ENCODE peak calls at places on chromosomes 5 and 9, in ten cellular contexts. O is fibroblast of lung; N is BE2C; F is psoas muscle; H is stomach; V is CD4-positive, CD25-positive, alpha-beta regulatory T cell; G is IMR-90; S is PC-3; W is neuronal stem cell; X is HCT116. C is an unnamed sample.

GRCh38 chr5:141879941-141880738 is 1.9 kb upstream of the PCDH1 start:
- DNase-seq in O (no peak), N (no peak), F (no peak), H (no peak), V (no peak), G (no peak), S (no peak), W (no peak), X (no peak), C (peak; percentile 32)

GRCh38 chr9:21684831-21685362 is 117.5 kb upstream of the MTAP start:
- DNase-seq in O (peak; percentile 100), N (no peak), F (no peak), H (peak; percentile 70), V (no peak), G (peak; percentile 87), S (peak; percentile 97), W (no peak), X (peak; percentile 99), C (no peak)

GRCh38 chr5:69517763-69518212 is 25.2 kb downstream of the OCLN start:
- DNase-seq in O (peak; percentile 59), N (no peak), F (no peak), H (no peak), V (no peak), G (peak; percentile 40), S (peak; percentile 79), W (no peak), X (no peak), C (no peak)

GRCh38 chr9:36924071-36924470 is 110.0 kb downstream of the PAX5 start:
- DNase-seq in O (peak; percentile 92), N (no peak), F (no peak), H (no peak), V (no peak), G (peak; percentile 81), S (peak; percentile 96), W (no peak), X (peak; percentile 87), C (no peak)

GRCh38 chr9:22529426-22530199 is 83.0 kb downstream of the DMRTA1 start:
- DNase-seq in O (peak; percentile 31), N (no peak), F (no peak), H (no peak), V (no peak), G (no peak), S (peak; percentile 82), W (no peak), X (no peak), C (no peak)

GRCh38 chr9:72954431-72955420 is 1.9 kb upstream of the ALDH1A1 start:
- DNase-seq in O (no peak), N (no peak), F (peak; percentile 15), H (no peak), V (no peak), G (no peak), S (no peak), W (no peak), X (no peak), C (no peak)

GRCh38 chr5:170554566-170555267 is 50.9 kb downstream of the KCNIP1 start:
- DNase-seq in O (peak; percentile 71), N (peak; percentile 38), F (peak; percentile 14), H (no peak), V (no peak), G (peak; percentile 72), S (no peak), W (no peak), X (no peak), C (no peak)

GRCh38 chr9:124576751-124577150 is 69.6 kb upstream of the NR5A1 start:
- DNase-seq in O (no peak), N (no peak), F (no peak), H (no peak), V (no peak), G (no peak), S (no peak), W (no peak), X (no peak), C (no peak)

GRCh38 chr5:96175090-96175489 is 213.4 kb upstream of the ELL2 start:
- DNase-seq in O (no peak), N (no peak), F (no peak), H (no peak), V (no peak), G (no peak), S (peak; percentile 43), W (no peak), X (peak; percentile 33), C (no peak)

GRCh38 chr9:87950765-87951488 is 23.4 kb downstream of the CDK20 start:
- DNase-seq in O (peak; percentile 7), N (no peak), F (no peak), H (no peak), V (no peak), G (peak; percentile 34), S (peak; percentile 66), W (peak; percentile 24), X (peak; percentile 28), C (no peak)

GRCh38 chr5:53425598-53426516 is 54.6 kb upstream of the FST start:
- DNase-seq in O (peak; percentile 39), N (peak; percentile 50), F (no peak), H (no peak), V (no peak), G (no peak), S (peak; percentile 46), W (peak; percentile 54), X (peak; percentile 45), C (no peak)

GRCh38 chr5:38265546-38266179 is 7.3 kb downstream of the EGFLAM start:
- DNase-seq in O (peak; percentile 35), N (peak; percentile 82), F (peak; percentile 34), H (peak; percentile 61), V (peak; percentile 3), G (peak; percentile 40), S (peak; percentile 86), W (peak; percentile 73), X (peak; percentile 19), C (peak; percentile 3)

GRCh38 chr9:4137755-4138154 is 162.1 kb downstream of the GLIS3 start:
- DNase-seq in O (peak; percentile 80), N (no peak), F (no peak), H (no peak), V (no peak), G (peak; percentile 87), S (peak; percentile 87), W (no peak), X (no peak), C (no peak)

GRCh38 chr9:18274693-18275092 is 199.3 kb upstream of the ADAMTSL1 start:
- DNase-seq in O (peak; percentile 33), N (no peak), F (no peak), H (no peak), V (no peak), G (no peak), S (peak; percentile 14), W (no peak), X (no peak), C (no peak)

GRCh38 chr5:65734921-65735320 is 12.9 kb downstream of the NLN start:
- DNase-seq in O (no peak), N (no peak), F (no peak), H (no peak), V (no peak), G (no peak), S (no peak), W (no peak), X (no peak), C (no peak)

DNA sequence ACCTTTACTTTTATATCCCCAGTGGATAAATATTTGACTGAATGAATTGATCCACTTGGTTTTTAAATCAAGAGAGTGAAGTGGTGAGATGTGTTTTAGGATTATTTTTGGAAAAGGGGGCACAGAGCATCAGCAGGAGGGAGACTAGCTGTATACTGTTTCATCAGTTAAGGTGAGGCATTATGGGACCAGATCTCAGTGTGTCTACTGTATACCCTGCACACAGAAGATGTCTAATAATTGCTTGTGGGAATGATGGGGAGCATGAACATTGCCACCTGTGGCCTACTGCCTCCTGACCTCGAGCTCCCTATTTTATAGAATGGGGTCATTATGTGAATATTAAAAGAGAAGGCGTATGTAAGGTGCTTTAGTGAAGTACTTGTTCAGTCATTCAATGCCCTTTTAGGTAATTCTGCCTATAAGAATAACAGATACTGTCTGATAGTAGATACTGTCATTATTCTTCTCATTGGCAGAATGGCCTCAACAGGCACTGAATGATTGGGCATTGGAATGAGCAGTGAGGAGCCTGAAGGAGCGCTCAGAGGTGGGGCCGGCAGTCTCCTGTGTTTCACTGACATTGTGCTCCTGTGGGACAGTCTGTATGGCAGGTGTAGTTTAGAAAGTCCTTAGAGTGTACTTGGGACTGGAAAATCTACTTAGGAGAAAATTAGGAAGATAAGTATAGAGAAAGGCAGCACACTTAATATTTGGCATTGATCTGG is 47.4 kb upstream of the FAM120AOS start:
- DNase-seq in O (no peak), N (no peak), F (no peak), H (no peak), V (no peak), G (no peak), S (no peak), W (no peak), X (no peak), C (no peak)
- H3K4me3 ChIP-seq in O (peak overlapping the region; percentile 59), N (no peak overlapping the region), F (peak overlapping the region; percentile 53), H (peak overlapping the region; percentile 17), V (peak overlapping the region; percentile 89), G (no peak overlapping the region), S (peak overlapping the region; percentile 27), W (no peak overlapping the region), X (no peak overlapping the region), C (no peak overlapping the region)

DNA sequence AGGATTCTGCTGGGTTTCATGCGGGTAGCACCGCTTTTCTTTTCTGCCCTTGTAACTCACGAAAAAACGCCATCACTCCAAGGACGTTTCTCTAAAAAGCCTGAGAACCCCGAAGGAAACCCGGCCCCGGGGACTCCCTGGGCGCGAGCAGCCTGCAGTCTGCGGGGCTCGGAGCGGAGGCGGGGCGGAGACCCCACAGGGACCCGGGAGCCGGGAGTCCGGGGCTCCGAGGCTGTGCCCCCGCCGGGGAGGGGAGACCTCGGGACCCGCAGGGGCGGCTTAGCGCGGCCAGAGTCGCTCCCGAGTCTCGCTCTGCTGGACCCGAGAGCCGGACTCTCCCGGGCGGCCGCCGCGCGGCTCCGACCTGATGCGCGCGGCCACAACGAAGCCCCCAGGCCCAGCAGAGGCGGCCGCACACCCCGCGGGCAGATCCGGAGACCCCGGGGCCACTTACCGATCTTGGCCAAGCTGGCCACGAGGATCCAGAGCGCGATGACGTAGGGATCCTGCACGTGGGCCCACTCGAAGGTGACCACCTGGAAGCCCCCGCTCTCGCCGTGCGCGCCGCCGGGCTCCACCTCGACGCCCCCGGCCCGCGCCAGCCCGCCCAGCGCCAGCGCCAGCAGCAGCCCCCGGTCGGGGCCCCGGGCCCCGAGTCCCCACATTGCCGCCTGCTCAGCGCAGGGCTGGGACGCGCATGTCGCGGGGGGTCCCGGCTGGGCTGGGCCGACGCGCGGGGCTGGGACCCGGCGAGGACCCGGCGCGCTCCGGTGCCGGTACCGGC is 399 bp downstream of the SLC9A3 start:
- DNase-seq in O (no peak), N (no peak), F (no peak), H (no peak), V (no peak), G (no peak), S (no peak), W (peak; percentile 27), X (no peak), C (no peak)
- H3K36me3 ChIP-seq in O (no peaks in the 10 kb centered on the region), N (no peaks in the 10 kb centered on the region), F (no peaks in the 10 kb centered on the region), H (no peaks in the 10 kb centered on the region), V (no peaks in the 10 kb centered on the region), G (no peaks in the 10 kb centered on the region), S (no peaks in the 10 kb centered on the region), W (no peaks in the 10 kb centered on the region), X (no peaks in the 10 kb centered on the region), C (no peaks in the 10 kb centered on the region)

GRCh38 chr5:119271758-119272730 is 83.8 kb upstream of the TNFAIP8 start:
- DNase-seq in O (no peak), N (no peak), F (no peak), H (no peak), V (peak; percentile 37), G (no peak), S (peak; percentile 62), W (no peak), X (no peak), C (no peak)
- H3K4me3 ChIP-seq in O (no peak overlapping the region), N (no peak overlapping the region), F (no peak overlapping the region), H (no peak overlapping the region), V (peak overlapping the region; percentile 98), G (no peak overlapping the region), S (no peak overlapping the region), W (no peak overlapping the region), X (no peak overlapping the region), C (peak overlapping the region; percentile 96)

GRCh38 chr9:14263707-14264483 is 50.0 kb downstream of the NFIB start:
- DNase-seq in O (no peak), N (no peak), F (no peak), H (no peak), V (no peak), G (no peak), S (no peak), W (no peak), X (no peak), C (no peak)
- H3K36me3 ChIP-seq in O (no peaks in the 10 kb centered on the region), N (peaks cover 8% of the 10 kb centered on the region), F (no peaks in the 10 kb centered on the region), H (no peaks in the 10 kb centered on the region), V (no peaks in the 10 kb centered on the region), G (no peaks in the 10 kb centered on the region), S (no peaks in the 10 kb centered on the region), W (no peaks in the 10 kb centered on the region), X (no peaks in the 10 kb centered on the region), C (no peaks in the 10 kb centered on the region)

C was measured in CD8-positive, alpha-beta T cell.